ENCODE peak calls at places on chromosomes 6 and 20, in four cellular contexts. B, S, G and H are unnamed samples.

GRCh38 chr20:168876-169275 is 11.6 kb downstream of the DEFB127 start:
- DNase-seq in B (no peak), S (no peak), G (no peak), H (no peak)

GRCh38 chr6:93388070-93388469 is 31.3 kb downstream of the EPHA7 start:
- DNase-seq in B (no peak), S (no peak), G (no peak), H (no peak)

GRCh38 chr6:34063641-34064040 is 82.2 kb downstream of the GRM4 start:
- DNase-seq in B (no peak), S (no peak), G (no peak), H (no peak)

GRCh38 chr20:16283978-16284377 is 289.3 kb downstream of the KIF16B start:
- DNase-seq in B (no peak), S (no peak), G (no peak), H (no peak)

GRCh38 chr6:111030008-111031006 is 48.5 kb downstream of the RPF2 start:
- DNase-seq in B (no peak), S (no peak), G (no peak), H (no peak)

GRCh38 chr6:78639505-78640110 is 227.7 kb upstream of the IRAK1BP1 start:
- DNase-seq in B (no peak), S (no peak), G (no peak), H (no peak)

GRCh38 chr6:44725070-44725469 is 337.6 kb downstream of the CDC5L start:
- DNase-seq in B (no peak), S (no peak), G (no peak), H (no peak)

GRCh38 chr6:156828280-156828703 is 51.1 kb downstream of the ARID1B start:
- DNase-seq in B (no peak), S (no peak), G (no peak), H (no peak)

GRCh38 chr6:116405663-116406329 is 35.0 kb downstream of the DSE start:
- DNase-seq in B (no peak), S (no peak), G (no peak), H (no peak)

GRCh38 chr20:20214757-20215275 is 153.1 kb upstream of the INSM1 start:
- DNase-seq in B (no peak), S (no peak), G (no peak), H (no peak)

DNA sequence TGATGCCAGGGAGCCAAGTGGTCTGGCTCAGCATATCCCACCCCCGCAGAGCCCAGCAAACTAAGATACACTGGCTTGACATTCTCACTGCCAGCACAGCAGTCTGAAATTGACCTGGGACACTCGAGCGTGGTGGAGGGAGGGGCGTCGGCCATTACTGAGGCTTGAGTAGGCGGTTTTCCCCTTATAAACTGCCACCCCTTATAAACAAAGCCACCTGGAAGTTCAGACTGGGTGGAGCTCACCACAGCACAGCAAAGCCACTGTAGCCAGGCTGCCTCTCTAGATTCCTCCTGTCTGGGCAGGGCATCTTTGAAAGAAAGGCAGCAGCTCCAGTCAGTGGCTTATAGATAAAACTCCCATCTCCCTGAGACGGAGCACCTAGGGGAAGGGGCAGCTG is 19.4 kb downstream of the TINAG start:
- DNase-seq in B (no peak), S (no peak), G (no peak), H (no peak)
- TF ChIP-seq SPI1 in B (no peak), S (no peak), G (no peak), H (no peak)

DNA sequence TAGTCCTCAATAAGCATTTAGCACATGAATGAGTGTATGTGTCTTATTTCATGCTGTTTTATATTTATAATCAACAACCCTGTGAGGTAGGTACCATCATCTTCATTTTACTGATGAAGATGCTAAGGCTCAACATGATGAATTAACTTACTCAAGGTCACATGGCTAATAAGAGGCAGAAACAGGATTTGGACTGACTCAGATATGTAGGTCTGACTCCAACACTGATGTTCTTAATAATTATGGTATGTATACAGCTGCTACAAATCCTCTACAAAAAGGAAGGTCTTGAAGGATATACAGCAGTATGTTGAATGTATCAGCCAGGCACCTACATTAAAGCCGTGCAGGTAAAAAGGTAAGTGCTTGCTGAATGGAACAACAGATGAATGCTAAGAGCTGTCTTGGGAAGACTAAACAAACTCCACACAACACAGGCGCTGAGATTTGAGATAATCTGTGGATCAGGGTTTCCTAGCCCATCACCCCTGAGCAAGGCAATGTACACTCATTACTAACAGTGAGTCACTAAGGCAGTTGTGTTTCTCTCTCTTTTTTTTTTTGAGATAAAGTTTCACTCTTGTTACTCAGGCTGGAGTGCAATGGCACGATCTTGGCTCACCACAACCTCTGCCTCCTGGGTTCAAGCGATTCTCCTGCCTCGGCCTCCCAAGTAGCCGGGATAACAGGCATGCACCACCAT is 31.9 kb downstream of the TTI1 start:
- DNase-seq in B (no peak), S (no peak), G (no peak), H (no peak)
- TF ChIP-seq SPI1 in B (no peak), S (no peak), G (no peak), H (no peak)

DNA sequence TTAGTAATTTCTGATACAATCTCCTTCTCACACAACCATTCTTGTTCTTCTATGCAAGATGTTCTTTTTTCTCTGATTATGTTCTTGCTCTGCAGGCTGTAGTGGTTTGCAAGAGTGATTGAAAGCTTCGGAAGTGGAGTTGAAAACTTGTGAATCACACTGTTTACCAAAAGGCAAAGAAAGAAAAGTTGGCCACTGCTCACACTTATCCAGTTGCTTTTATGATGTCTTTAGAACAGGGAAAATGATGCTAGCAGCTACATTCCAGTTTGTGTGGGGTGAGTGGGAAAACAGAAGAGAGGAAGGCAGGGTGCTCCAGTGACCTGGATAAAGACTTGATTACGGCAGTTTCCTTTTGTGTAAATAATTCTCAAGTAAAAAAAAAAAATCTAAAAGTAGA is 583.3 kb downstream of the TENT5A start:
- DNase-seq in B (no peak), S (no peak), G (no peak), H (no peak)
- TF ChIP-seq SPI1 in B (no peak), S (no peak), G (no peak), H (no peak)

GRCh38 chr6:39905640-39905975 is 28.7 kb downstream of the MOCS1 start:
- DNase-seq in B (no peak), S (no peak), G (no peak), H (no peak)

GRCh38 chr6:39906318-39906761 is 27.9 kb downstream of the MOCS1 start:
- DNase-seq in B (no peak), S (no peak), G (no peak), H (no peak)

GRCh38 chr6:39902786-39903465 is 31.3 kb downstream of the MOCS1 start:
- DNase-seq in B (no peak), S (no peak), G (no peak), H (no peak)

GRCh38 chr6:39903656-39904055 is 30.6 kb downstream of the MOCS1 start:
- DNase-seq in B (no peak), S (no peak), G (no peak), H (no peak)

GRCh38 chr6:39904946-39905639 is 29.2 kb downstream of the MOCS1 start:
- DNase-seq in B (no peak), S (no peak), G (no peak), H (no peak)
- TF ChIP-seq SPI1 in B (no peak), S (no peak), G (no peak), H (no peak)

DNA sequence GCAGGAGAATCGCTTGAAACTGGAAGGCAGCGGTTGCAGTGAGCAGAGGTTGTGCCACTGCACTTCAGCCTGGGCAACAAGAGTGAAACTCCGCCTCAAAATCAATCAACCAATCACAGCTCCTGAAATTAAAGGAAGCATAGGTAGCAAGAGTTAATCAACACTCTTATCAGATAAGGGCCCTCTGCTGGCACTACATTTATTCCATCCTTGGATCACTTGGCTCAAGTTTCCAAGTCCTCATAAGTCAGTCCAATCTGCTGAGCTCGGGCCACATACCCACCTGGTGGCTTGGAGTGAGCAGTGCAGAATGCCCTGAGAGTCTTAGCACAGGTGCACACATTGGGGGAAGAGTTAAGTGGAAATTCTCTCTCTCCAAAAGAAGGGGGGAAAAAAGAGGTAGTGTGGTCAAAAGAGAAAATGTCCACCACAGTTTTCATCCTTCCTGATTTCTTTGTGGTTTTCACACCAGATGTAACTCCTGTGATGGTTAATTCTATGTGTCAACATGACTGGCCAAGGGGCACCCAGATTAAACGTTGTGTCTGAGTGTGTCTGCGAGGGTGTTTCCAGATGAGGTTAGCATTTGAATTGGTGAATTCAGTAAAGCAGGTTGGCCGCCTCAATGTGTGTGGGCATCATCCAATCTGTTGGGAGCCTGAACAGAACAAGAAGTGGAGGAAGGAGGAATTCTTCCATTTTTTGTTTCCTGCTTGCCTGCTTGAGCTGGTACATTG is 14.2 kb upstream of the FAM8A1 start:
- DNase-seq in B (no peak), S (no peak), G (peak), H (no peak)
- TF ChIP-seq SPI1 in B (peak), S (no peak), G (no peak), H (no peak)

GRCh38 chr6:19354181-19354580 is 483.0 kb upstream of the ID4 start:
- DNase-seq in B (no peak), S (no peak), G (no peak), H (no peak)
- TF ChIP-seq SPI1 in B (no peak), S (no peak), G (no peak), H (no peak)

DNA sequence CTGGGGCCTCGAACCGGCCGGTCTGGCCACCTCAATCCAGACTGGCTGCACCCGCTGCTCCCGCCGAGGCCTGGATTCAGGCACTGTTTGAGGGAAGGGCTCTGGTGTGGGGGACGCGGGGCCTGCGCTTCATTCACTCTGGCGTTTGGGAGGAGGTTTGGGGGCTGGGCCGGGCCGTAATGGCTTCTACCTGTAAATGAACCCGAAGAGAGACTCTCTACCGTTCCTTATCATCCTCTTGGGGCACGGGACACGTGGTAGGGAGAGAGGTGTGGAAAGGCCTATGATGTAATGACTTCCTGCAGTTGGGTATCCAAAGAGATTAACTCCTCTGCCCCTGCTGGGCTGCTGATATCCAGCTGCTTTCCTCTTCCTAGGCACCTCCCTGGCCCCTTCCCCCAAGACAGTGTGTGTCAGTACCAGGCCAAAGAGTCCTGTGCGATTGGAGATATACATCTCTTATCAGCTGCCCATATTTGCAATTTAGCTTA is 1.8 kb downstream of the FOXO3 start:
- DNase-seq in B (peak), S (no peak), G (peak), H (no peak)
- TF ChIP-seq SPI1 in B (no peak), S (no peak), G (no peak), H (no peak)

GRCh38 chr6:26420607-26421235 is 18.6 kb downstream of the BTN3A1 start:
- DNase-seq in B (peak), S (no peak), G (peak), H (no peak)
- TF ChIP-seq SPI1 in B (no peak), S (no peak), G (no peak), H (no peak)